ENCODE peak calls at places on chromosomes 6 and 20, in five cellular contexts. H is IMR-90, R is neural crest cell, I is progenitor cell of endocrine pancreas, P is sigmoid colon. J is an unnamed sample.

GRCh38 chr20:36093025-36093803 is 61.3 kb upstream of the EPB41L1 start:
- DNase-seq in R (no peak), H (no peak), I (no peak), P (peak), J (no peak)

GRCh38 chr6:157524735-157525134 is 143.7 kb downstream of the ZDHHC14 start:
- DNase-seq in I (no peak), R (no peak), P (no peak), H (no peak), J (no peak)

GRCh38 chr20:44392776-44393607 is 37.5 kb downstream of the HNF4A start:
- DNase-seq in H (no peak), R (no peak), P (no peak), I (no peak), J (no peak)

GRCh38 chr20:41308290-41308691 is 9.2 kb downstream of the ZHX3 start:
- DNase-seq in R (no peak), P (no peak), H (peak), I (no peak), J (no peak)

GRCh38 chr6:21729431-21729830 is 135.9 kb downstream of the SOX4 start:
- DNase-seq in R (no peak), I (no peak), P (no peak), H (no peak), J (no peak)

GRCh38 chr6:136550330-136551071 is at the start of gene MAP7:
- DNase-seq in R (peak), H (peak), P (peak), I (peak), J (peak)

GRCh38 chr6:52549428-52549827 is 27.4 kb downstream of the TRAM2 start:
- DNase-seq in R (no peak), I (no peak), P (no peak), H (no peak), J (no peak)

GRCh38 chr6:16716450-16716858 is 44.8 kb downstream of the ATXN1 start:
- DNase-seq in I (no peak), R (no peak), H (no peak), P (no peak), J (no peak)

GRCh38 chr20:46894971-46895905 is 595 bp downstream of the EYA2 start:
- DNase-seq in P (no peak), R (peak), I (peak), H (peak), J (no peak)

GRCh38 chr20:37823276-37823980 is 79.5 kb upstream of the VSTM2L start:
- DNase-seq in H (peak), R (no peak), I (no peak), P (no peak), J (no peak)

GRCh38 chr6:111129003-111129402 is 41.7 kb downstream of the SLC16A10 start:
- DNase-seq in P (peak), R (no peak), H (no peak), I (no peak), J (no peak)

GRCh38 chr6:79671605-79672266 is 40.6 kb downstream of the SH3BGRL2 start:
- DNase-seq in P (peak), R (no peak), I (no peak), H (peak), J (no peak)

GRCh38 chr20:23453944-23454543 is 1.4 kb upstream of the CST11 start:
- DNase-seq in I (no peak), P (no peak), H (no peak), R (no peak), J (no peak)

GRCh38 chr6:116111552-116112528 is 11.2 kb downstream of the NT5DC1 start:
- DNase-seq in H (peak), I (no peak), P (no peak), R (peak), J (no peak)

GRCh38 chr20:38153011-38153329 is 12.1 kb downstream of the TGM2 start:
- DNase-seq in I (no peak), P (no peak), R (no peak), H (no peak), J (no peak)

GRCh38 chr20:18822832-18823231 is 9.2 kb downstream of the SCP2D1 start:
- DNase-seq in P (peak), I (no peak), R (no peak), H (no peak), J (no peak)

GRCh38 chr6:90411292-90411781 is 114.7 kb upstream of the BACH2 start:
- DNase-seq in P (no peak), I (no peak), H (no peak), R (no peak), J (no peak)

GRCh38 chr6:3252861-3253596 is 5.7 kb upstream of the PSMG4 start:
- DNase-seq in I (no peak), H (no peak), P (peak), R (no peak), J (no peak)

GRCh38 chr20:10332656-10333421 is 101.2 kb downstream of the MKKS start:
- DNase-seq in P (no peak), R (no peak), I (no peak), H (peak), J (no peak)

GRCh38 chr6:81126150-81126549 is 626.3 kb downstream of the TENT5A start:
- DNase-seq in R (no peak), P (no peak), I (no peak), H (no peak), J (no peak)

GRCh38 chr6:14635933-14636599 is 518.5 kb downstream of the CD83 start:
- DNase-seq in H (no peak), R (no peak), P (no peak), I (no peak), J (no peak)

GRCh38 chr20:47265214-47265613 is 91.3 kb downstream of the ZMYND8 start:
- DNase-seq in H (no peak), P (no peak), I (no peak), R (no peak), J (no peak)

GRCh38 chr6:139135578-139136545 is 982 bp downstream of the HECA start:
- DNase-seq in I (peak), H (peak), P (peak), R (peak), J (peak)

GRCh38 chr6:18090349-18090786 is 32.1 kb downstream of the NHLRC1 start:
- DNase-seq in R (no peak), I (no peak), H (no peak), P (no peak), J (no peak)

GRCh38 chr20:59645761-59646171 is 41.4 kb downstream of the PHACTR3 start:
- DNase-seq in H (no peak), I (no peak), P (peak), R (no peak), J (peak)

GRCh38 chr6:31615748-31616147 is 714 bp downstream of the AIF1 start:
- DNase-seq in R (no peak), I (no peak), H (no peak), P (no peak), J (no peak)

GRCh38 chr6:24720604-24721460 is 1.9 kb upstream of the C6orf62 start:
- DNase-seq in I (peak), P (peak), H (peak), R (peak), J (peak)
- TF ChIP-seq CTCF in I (no peak), P (no peak), H (no peak), R (no peak), J (no peak)

DNA sequence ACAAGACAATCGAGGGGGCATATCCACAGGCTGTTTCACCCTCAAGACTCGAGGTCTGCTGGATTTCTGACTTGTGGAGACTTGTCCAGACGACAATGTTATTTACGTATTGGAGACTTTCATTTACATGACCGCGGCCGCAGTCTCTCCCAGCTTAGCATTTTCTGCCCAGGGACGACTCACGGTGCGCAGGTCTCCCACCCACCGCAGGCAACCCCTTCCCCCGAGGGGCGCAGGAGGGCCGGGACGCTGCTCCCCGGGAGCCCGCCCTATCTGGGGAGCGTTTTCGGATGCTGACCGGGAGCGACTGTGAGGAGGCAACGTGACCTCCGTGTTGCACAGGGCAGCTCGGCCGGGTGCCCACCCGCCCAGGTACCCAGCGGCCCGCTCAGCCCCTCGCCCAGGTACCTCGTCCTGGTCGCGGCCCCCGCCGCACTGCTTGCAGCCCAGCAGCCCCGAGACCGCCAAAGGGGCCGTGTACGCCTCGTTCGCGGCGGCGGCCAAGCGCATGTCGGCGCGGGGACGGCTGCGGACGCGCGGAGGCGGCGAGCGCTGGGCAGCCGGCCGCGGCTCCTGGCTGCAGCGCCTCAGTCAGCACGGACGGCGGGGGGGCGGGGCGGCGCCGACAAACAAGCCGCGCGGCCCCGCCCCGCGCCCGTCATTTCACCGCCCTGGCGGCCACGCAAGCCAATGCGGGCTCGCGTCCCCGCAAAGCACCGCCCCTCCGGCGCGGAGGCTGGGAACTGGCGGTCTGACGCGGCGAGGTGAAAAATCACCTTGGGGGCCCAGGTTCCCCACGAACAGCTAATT is 85.5 kb downstream of the SESN1 start:
- DNase-seq in R (peak), H (peak), I (peak), P (peak), J (peak)
- TF ChIP-seq CTCF in R (peak), H (no peak), I (peak), P (no peak), J (peak)

GRCh38 chr6:48994811-48995210 is 468.2 kb downstream of the MMUT start:
- DNase-seq in H (no peak), R (no peak), P (no peak), I (no peak), J (no peak)
- TF ChIP-seq CTCF in H (no peak), R (no peak), P (no peak), I (no peak), J (no peak)

GRCh38 chr6:39681566-39682250 is 43.5 kb downstream of the KIF6 start:
- DNase-seq in H (peak), I (no peak), P (no peak), R (no peak), J (no peak)
- TF ChIP-seq CTCF in H (no peak), I (no peak), P (no peak), R (no peak), J (no peak)

GRCh38 chr20:56187791-56188190 is 60.7 kb upstream of the MC3R start:
- DNase-seq in I (no peak), R (no peak), H (no peak), P (no peak), J (no peak)
- TF ChIP-seq CTCF in I (no peak), R (no peak), H (no peak), P (no peak), J (no peak)

GRCh38 chr6:68468244-68468884 is 166.7 kb upstream of the ADGRB3 start:
- DNase-seq in P (no peak), H (no peak), R (no peak), I (no peak), J (no peak)
- TF ChIP-seq CTCF in P (no peak), H (no peak), R (peak), I (peak), J (peak)

DNA sequence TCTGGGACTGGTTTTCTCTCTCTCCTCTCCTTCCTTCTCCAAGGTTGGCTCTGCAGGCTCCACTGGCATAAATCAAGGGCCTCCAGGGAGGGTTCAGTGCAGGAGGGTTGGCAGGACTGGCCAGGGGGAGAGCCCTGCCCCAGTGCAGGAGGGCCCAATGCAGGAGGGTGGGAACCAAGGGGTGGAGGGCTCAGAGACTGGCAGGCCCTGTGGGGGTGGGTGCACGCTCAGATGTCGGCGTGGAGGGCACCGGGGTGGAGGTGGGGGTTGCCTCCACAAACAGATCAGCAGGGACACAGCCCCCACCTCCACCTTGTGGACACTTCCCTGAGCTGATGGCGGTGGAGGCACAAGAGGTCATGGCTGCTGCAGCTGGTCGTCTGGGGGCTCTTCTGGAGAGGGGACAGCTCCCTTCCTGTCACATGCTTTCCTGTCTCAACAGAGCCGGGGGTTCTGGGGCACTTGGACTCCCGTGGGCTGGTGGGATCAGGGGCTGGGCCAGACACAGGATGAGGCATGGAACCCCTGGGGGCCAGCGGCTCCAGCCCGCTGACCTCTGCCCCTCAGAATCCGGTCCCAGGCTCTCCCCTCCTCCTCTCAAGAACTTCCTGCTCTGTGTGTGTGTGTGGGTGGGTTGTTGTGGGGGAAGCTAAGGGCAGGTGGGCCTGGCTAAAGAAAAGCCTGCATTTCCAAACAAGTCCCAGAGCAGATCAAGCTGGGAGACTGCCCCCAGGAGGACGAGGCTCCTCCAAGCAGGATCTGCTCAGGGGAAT is 2.7 kb upstream of the ABHD16B start:
- DNase-seq in P (no peak), R (no peak), I (no peak), H (peak), J (no peak)
- TF ChIP-seq CTCF in P (no peak), R (peak), I (peak), H (peak), J (peak)

GRCh38 chr6:56710967-56711366 is 68.3 kb upstream of the DST start:
- DNase-seq in I (no peak), R (no peak), P (no peak), H (no peak), J (no peak)
- TF ChIP-seq CTCF in I (no peak), R (peak), P (no peak), H (no peak), J (peak)

GRCh38 chr6:33672808-33673207 is 38.7 kb downstream of the UQCC2 start:
- DNase-seq in R (peak), H (peak), P (no peak), I (no peak), J (no peak)
- TF ChIP-seq CTCF in R (no peak), H (peak), P (no peak), I (no peak), J (peak)

GRCh38 chr6:5557506-5557905 is 296.2 kb downstream of the FARS2 start:
- DNase-seq in P (no peak), R (no peak), I (no peak), H (no peak), J (no peak)

GRCh38 chr6:5554226-5554625 is 292.9 kb downstream of the FARS2 start:
- DNase-seq in H (no peak), P (no peak), R (no peak), I (no peak), J (no peak)

GRCh38 chr6:5559651-5560050 is 298.3 kb downstream of the FARS2 start:
- DNase-seq in P (no peak), H (no peak), R (no peak), I (no peak), J (no peak)

GRCh38 chr6:5553767-5554166 is 292.5 kb downstream of the FARS2 start:
- DNase-seq in P (no peak), H (no peak), R (no peak), I (no peak), J (no peak)

DNA sequence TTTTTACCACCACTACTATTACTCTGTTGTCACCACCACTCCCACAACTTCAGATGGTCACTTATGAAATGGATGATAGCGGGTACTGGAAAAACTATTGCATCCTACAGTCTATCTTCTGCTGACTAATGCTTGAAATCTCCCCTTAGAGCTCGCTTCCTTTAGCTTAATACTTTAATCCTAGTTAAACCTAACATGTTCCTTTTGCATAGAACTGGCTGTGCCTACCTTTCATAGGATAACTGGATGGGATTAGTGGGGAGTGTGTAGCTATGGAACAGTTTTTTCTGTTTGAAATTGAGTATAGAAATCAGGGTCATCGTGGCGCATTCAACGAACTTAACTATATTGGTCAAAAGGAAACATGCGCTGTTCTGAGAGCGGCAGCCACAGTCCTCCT is 294.7 kb downstream of the FARS2 start:
- DNase-seq in I (no peak), R (no peak), H (no peak), P (no peak), J (no peak)
- TF ChIP-seq CTCF in I (no peak), R (no peak), H (no peak), P (no peak), J (no peak)